ENCODE peak calls at places on chromosome 3, in seven cellular contexts. T, P, M, V, F, Q and X are unnamed samples.

GRCh38 chr3:127593187-127593586 is 2.7 kb upstream of the TPRA1 start:
- DNase-seq in T (no peak), P (no peak), M (no peak), V (no peak), F (no peak), Q (no peak), X (no peak)

GRCh38 chr3:124845406-124845805 is 41.8 kb downstream of the ITGB5 start:
- DNase-seq in T (no peak), P (no peak), M (no peak), V (no peak), F (peak; percentile 39), Q (peak; percentile 49), X (no peak)

GRCh38 chr3:122391674-122392446 is 7.9 kb downstream of the FAM162A start:
- DNase-seq in T (no peak), P (no peak), M (no peak), V (no peak), F (no peak), Q (no peak), X (no peak)

GRCh38 chr3:50264389-50264963 is 4.5 kb upstream of the SEMA3B start:
- DNase-seq in T (peak; percentile 91), P (no peak), M (no peak), V (no peak), F (peak; percentile 78), Q (peak; percentile 87), X (no peak)

GRCh38 chr3:124995460-124995994 is 60.3 kb downstream of the HEG1 start:
- DNase-seq in T (peak; percentile 69), P (peak; percentile 58), M (peak; percentile 20), V (peak; percentile 68), F (peak; percentile 38), Q (peak; percentile 54), X (peak; percentile 31)

GRCh38 chr3:197253243-197253947 is 45.0 kb downstream of the DLG1 start:
- DNase-seq in T (no peak), P (no peak), M (no peak), V (peak; percentile 56), F (no peak), Q (no peak), X (no peak)

GRCh38 chr3:156605686-156606605 is 51.0 kb upstream of the SSR3 start:
- DNase-seq in T (peak; percentile 70), P (no peak), M (no peak), V (peak; percentile 16), F (peak; percentile 44), Q (peak; percentile 87), X (no peak)

GRCh38 chr3:60707452-60708020 is 543.7 kb downstream of the FHIT start:
- DNase-seq in T (no peak), P (no peak), M (no peak), V (no peak), F (no peak), Q (no peak), X (no peak)

GRCh38 chr3:32450426-32450825 is 52.2 kb downstream of the CMTM6 start:
- DNase-seq in T (no peak), P (no peak), M (no peak), V (no peak), F (no peak), Q (no peak), X (no peak)

GRCh38 chr3:127409421-127410136 is 121.7 kb upstream of the PRR20G start:
- DNase-seq in T (peak; percentile 47), P (no peak), M (no peak), V (no peak), F (no peak), Q (no peak), X (no peak)

GRCh38 chr3:62088472-62089104 is 284.8 kb downstream of the FEZF2 start:
- DNase-seq in T (no peak), P (no peak), M (no peak), V (no peak), F (no peak), Q (no peak), X (no peak)

GRCh38 chr3:171056528-171056927 is 30.0 kb upstream of the SLC2A2 start:
- DNase-seq in T (no peak), P (no peak), M (no peak), V (no peak), F (no peak), Q (no peak), X (no peak)

GRCh38 chr3:44173263-44173662 is 68.4 kb upstream of the TOPAZ1 start:
- DNase-seq in T (no peak), P (no peak), M (no peak), V (no peak), F (no peak), Q (no peak), X (no peak)

GRCh38 chr3:54831091-54831490 is 96.8 kb downstream of the LRTM1 start:
- DNase-seq in T (no peak), P (no peak), M (no peak), V (no peak), F (no peak), Q (no peak), X (no peak)

GRCh38 chr3:160210799-160211221 is 14.4 kb upstream of the C3orf80 start:
- DNase-seq in T (no peak), P (no peak), M (no peak), V (no peak), F (no peak), Q (no peak), X (no peak)

GRCh38 chr3:182045721-182046120 is 334.0 kb downstream of the SOX2 start:
- DNase-seq in T (no peak), P (no peak), M (no peak), V (no peak), F (no peak), Q (no peak), X (no peak)

GRCh38 chr3:141072950-141073349 is 21.8 kb downstream of the SPSB4 start:
- DNase-seq in T (no peak), P (no peak), M (no peak), V (no peak), F (no peak), Q (no peak), X (no peak)

GRCh38 chr3:94331831-94332230 is 269.0 kb downstream of the NSUN3 start:
- DNase-seq in T (no peak), P (no peak), M (no peak), V (no peak), F (no peak), Q (no peak), X (no peak)

GRCh38 chr3:182962162-182962561 is 18.2 kb downstream of the DCUN1D1 start:
- DNase-seq in T (no peak), P (no peak), M (no peak), V (no peak), F (no peak), Q (no peak), X (no peak)